ENCODE peak calls at places on chromosomes 7 and 10, in ten cellular contexts. M, A, T, K, D, Y, F, H, C and I are unnamed samples.

GRCh38 chr7:4074994-4075393 is 607.1 kb upstream of the FOXK1 start:
- DNase-seq in A (no peak), H (no peak), F (no peak), D (no peak), M (no peak), T (no peak), K (no peak), Y (no peak), C (no peak), I (no peak)

GRCh38 chr10:22501412-22501811 is 156.1 kb downstream of the SPAG6 start:
- DNase-seq in M (no peak), D (no peak), A (no peak), F (no peak), Y (no peak), H (no peak), K (no peak), C (no peak), T (no peak), I (no peak)

GRCh38 chr7:108448777-108449576 is 7.3 kb downstream of the NRCAM start:
- DNase-seq in M (no peak), K (no peak), H (no peak), F (no peak), D (no peak), C (no peak), A (no peak), T (no peak), Y (no peak), I (no peak)

GRCh38 chr7:113087278-113087998 is 811 bp upstream of the GPR85 start:
- DNase-seq in Y (peak), F (no peak), A (no peak), D (no peak), K (no peak), T (no peak), M (peak), H (peak), C (no peak), I (no peak)

GRCh38 chr7:27116019-27116411 is 13.5 kb upstream of the HOXA2 start:
- DNase-seq in H (no peak), A (no peak), M (no peak), D (no peak), F (no peak), K (no peak), C (no peak), T (peak), Y (no peak), I (no peak)

GRCh38 chr7:77393261-77393660 is 22.9 kb downstream of the GSAP start:
- DNase-seq in M (peak), D (no peak), A (no peak), T (no peak), F (no peak), H (no peak), Y (no peak), C (no peak), K (no peak), I (no peak)

GRCh38 chr7:117251687-117252086 is 71.2 kb downstream of the WNT2 start:
- DNase-seq in H (no peak), Y (no peak), M (no peak), K (no peak), F (no peak), T (no peak), C (no peak), A (no peak), D (no peak), I (no peak)

GRCh38 chr7:105014725-105015630 is 973 bp downstream of the KMT2E start:
- DNase-seq in H (peak), A (peak), C (peak), D (peak), K (peak), F (peak), Y (peak), M (peak), T (peak), I (peak)

GRCh38 chr7:79241288-79242055 is 212.0 kb downstream of the MAGI2 start:
- DNase-seq in M (peak), T (no peak), A (no peak), H (no peak), C (no peak), D (no peak), F (no peak), Y (no peak), K (no peak), I (no peak)

GRCh38 chr10:122373713-122374112 is 795 bp upstream of the PLEKHA1 start:
- DNase-seq in A (no peak), F (peak), K (peak), D (no peak), M (peak), H (peak), C (no peak), Y (peak), T (peak), I (no peak)

GRCh38 chr10:44925811-44926760 is 14.9 kb downstream of the TMEM72 start:
- DNase-seq in C (no peak), A (peak), Y (no peak), M (no peak), D (no peak), K (no peak), T (no peak), F (no peak), H (no peak), I (no peak)

GRCh38 chr7:76318488-76319353 is 16.2 kb downstream of the HSPB1 start:
- DNase-seq in Y (peak), C (no peak), D (peak), H (peak), F (peak), A (peak), K (peak), M (peak), T (peak), I (peak)

GRCh38 chr10:17633353-17633752 is 10.6 kb upstream of the STAM start:
- DNase-seq in D (no peak), Y (no peak), K (no peak), C (no peak), T (no peak), F (no peak), M (no peak), H (no peak), A (no peak), I (no peak)

GRCh38 chr7:14806886-14807285 is 95.7 kb downstream of the DGKB start:
- DNase-seq in K (no peak), A (no peak), D (no peak), F (no peak), T (no peak), C (no peak), Y (no peak), M (no peak), H (no peak), I (no peak)

GRCh38 chr10:132678436-132679216 is 107.3 kb downstream of the NKX6-2 start:
- DNase-seq in T (no peak), D (no peak), H (no peak), C (peak), F (no peak), Y (no peak), A (peak), K (no peak), M (no peak), I (peak)

GRCh38 chr7:70598976-70599375 is 533.0 kb upstream of the GALNT17 start:
- DNase-seq in C (no peak), H (peak), D (no peak), M (no peak), T (peak), Y (no peak), F (no peak), A (no peak), K (no peak), I (no peak)

GRCh38 chr7:99579956-99580777 is 17.9 kb upstream of the TMEM225B start:
- DNase-seq in Y (peak), H (peak), F (no peak), M (no peak), A (no peak), T (peak), C (peak), D (peak), K (peak), I (peak)

GRCh38 chr10:84214612-84215235 is 10.6 kb downstream of the LRIT2 start:
- DNase-seq in T (peak), A (no peak), D (no peak), F (no peak), Y (no peak), C (no peak), K (no peak), H (no peak), M (peak), I (no peak)

GRCh38 chr10:86197166-86197790 is 169.3 kb downstream of the GRID1 start:
- DNase-seq in K (no peak), H (no peak), C (peak), D (no peak), M (no peak), T (no peak), Y (no peak), A (peak), F (no peak), I (peak)

GRCh38 chr10:88565072-88565471 is 18.0 kb downstream of the RNLS start:
- DNase-seq in Y (peak), M (no peak), F (no peak), A (no peak), D (no peak), K (no peak), C (no peak), H (no peak), T (no peak), I (no peak)

GRCh38 chr10:126170367-126170766 is 217.9 kb downstream of the ADAM12 start:
- DNase-seq in T (no peak), F (no peak), M (no peak), Y (no peak), D (no peak), A (no peak), C (no peak), K (no peak), H (no peak), I (no peak)

GRCh38 chr7:121329460-121330052 is 756 bp downstream of the WNT16 start:
- DNase-seq in F (no peak), H (no peak), D (no peak), M (no peak), A (no peak), C (peak), K (peak), Y (peak), T (peak), I (peak)

GRCh38 chr7:131108212-131108980 is 219.3 kb upstream of the MKLN1 start:
- DNase-seq in A (no peak), H (no peak), T (peak), F (no peak), Y (no peak), M (peak), C (peak), K (peak), D (no peak), I (no peak)

GRCh38 chr10:97279121-97279815 is 13.2 kb downstream of the ARHGAP19 start:
- DNase-seq in A (no peak), M (peak), Y (no peak), F (no peak), D (no peak), H (peak), T (no peak), C (no peak), K (no peak), I (peak)
- H3K27ac ChIP-seq in A (peak), M (no peak), Y (peak), F (no peak), D (no peak), H (peak), T (no peak), C (peak), K (no peak), I (peak)

GRCh38 chr7:68688416-68689086 is 909.7 kb upstream of the AUTS2 start:
- DNase-seq in Y (no peak), A (no peak), C (no peak), D (no peak), F (no peak), K (no peak), H (no peak), T (no peak), M (no peak), I (no peak)
- H3K27ac ChIP-seq in Y (no peak), A (no peak), C (no peak), D (no peak), F (no peak), K (no peak), H (no peak), T (no peak), M (no peak), I (no peak)

GRCh38 chr10:79197558-79197957 is 128.8 kb downstream of the ZMIZ1 start:
- DNase-seq in T (no peak), Y (no peak), M (no peak), A (no peak), H (no peak), K (no peak), F (no peak), D (no peak), C (no peak), I (no peak)

GRCh38 chr10:79193694-79194382 is 125.1 kb downstream of the ZMIZ1 start:
- DNase-seq in M (no peak), T (no peak), A (no peak), Y (no peak), D (no peak), C (no peak), F (no peak), K (peak), H (no peak), I (no peak)

GRCh38 chr10:79196470-79197461 is 128.0 kb downstream of the ZMIZ1 start:
- DNase-seq in F (peak), A (peak), C (peak), M (peak), D (peak), H (peak), T (peak), Y (peak), K (peak), I (peak)

GRCh38 chr10:79192677-79193003 is 123.9 kb downstream of the ZMIZ1 start:
- DNase-seq in D (no peak), K (peak), T (no peak), H (no peak), Y (no peak), F (no peak), C (no peak), M (peak), A (no peak), I (no peak)

GRCh38 chr10:79195091-79195923 is 126.5 kb downstream of the ZMIZ1 start:
- DNase-seq in C (peak), K (peak), M (peak), H (peak), Y (peak), A (peak), D (peak), F (peak), T (peak), I (peak)
- H3K27ac ChIP-seq in C (no peak), K (peak), M (no peak), H (peak), Y (peak), A (peak), D (no peak), F (peak), T (peak), I (no peak)

DNA sequence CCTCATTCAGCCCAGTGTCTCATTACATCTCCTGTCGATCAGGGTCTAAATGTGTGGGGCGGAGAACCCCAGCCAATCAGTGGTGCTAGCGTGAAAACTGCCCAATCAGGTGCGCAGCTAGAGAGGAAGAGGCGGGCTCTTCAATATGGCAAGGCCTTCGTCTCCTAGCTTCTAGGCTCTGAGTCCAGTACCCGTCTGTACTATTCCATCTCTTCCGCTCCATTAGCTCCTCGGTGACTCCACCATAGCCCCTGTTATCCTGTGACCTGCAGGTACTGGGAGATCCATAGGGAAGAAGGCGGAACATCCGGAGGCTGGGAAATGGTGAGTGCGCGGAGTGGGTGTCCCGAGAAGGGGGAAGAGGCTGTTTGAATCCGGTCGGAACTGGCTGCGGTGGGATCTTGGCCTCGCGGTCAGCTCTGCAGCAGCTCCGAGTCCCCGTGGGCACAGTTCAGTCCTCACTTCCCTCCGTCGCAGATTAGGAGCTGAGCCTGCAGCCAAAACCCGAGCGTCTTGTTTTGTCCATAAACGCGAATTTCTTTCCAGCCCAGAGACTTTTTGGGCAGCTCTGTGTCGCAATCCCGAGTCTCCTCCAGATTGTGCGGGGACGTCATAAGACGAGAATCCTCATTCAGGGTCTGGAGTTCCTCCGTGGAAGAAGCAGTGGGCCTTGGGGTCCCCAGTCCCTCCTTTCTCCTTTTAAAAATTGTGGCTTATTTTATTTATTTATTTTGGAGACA is at the start of gene ZNF727:
- DNase-seq in H (peak), M (no peak), D (no peak), C (peak), K (peak), A (peak), F (peak), Y (no peak), T (peak), I (peak)
- H3K27ac ChIP-seq in H (peak), M (no peak), D (no peak), C (peak), K (peak), A (peak), F (peak), Y (no peak), T (no peak), I (no peak)

GRCh38 chr10:103479135-103479534 is at the start of gene CALHM3:
- DNase-seq in A (no peak), T (no peak), M (peak), D (no peak), F (no peak), Y (no peak), C (no peak), H (no peak), K (no peak), I (no peak)
- H3K27ac ChIP-seq in A (no peak), T (no peak), M (peak), D (no peak), F (no peak), Y (no peak), C (no peak), H (no peak), K (no peak), I (no peak)

DNA sequence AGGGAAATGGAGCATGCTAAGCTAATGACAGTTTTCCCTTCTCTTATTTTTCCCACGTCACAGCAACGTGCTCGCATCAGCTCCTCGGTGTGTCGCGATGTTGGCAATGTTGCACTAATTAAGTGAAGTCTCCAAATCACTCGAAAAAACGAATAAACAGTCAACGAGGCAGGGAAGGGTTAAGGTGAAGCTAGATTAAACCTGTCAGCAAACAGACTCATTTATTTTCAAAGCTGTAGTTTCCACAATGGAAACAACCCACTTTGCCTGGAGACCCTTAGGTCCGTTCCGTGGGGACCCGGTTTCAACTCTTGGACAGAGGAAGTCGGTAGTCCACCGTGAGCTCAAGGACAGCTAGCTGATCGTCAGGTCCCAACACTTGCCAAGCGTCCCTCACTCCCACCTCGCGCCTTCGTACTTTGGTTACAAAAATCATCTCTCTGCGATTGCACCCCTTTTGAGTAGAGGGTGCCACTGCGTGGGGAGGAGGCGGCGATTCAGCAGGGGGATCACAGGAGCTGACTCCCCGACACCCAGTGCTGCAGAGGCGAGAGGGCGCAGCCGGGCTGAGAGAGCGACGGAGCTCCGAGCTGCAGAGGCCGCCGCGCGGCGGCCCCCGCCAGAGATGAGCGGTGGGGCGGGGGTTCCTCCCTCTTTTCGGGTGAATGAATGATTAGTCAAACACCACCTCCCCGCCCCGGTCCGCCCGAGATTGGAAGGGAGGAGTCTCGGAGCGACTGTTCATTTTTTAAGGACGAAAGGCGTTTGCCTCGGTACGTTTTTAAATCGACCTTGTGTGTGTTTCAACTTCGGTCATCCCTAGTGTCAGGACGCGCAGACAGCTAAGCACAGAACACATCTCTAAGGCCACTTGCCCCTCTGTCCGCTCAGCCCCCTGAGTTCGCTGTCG is 1.3 kb upstream of the BMPER start:
- DNase-seq in C (peak), A (peak), H (peak), K (peak), D (no peak), M (no peak), Y (peak), T (peak), F (no peak), I (peak)
- H3K27ac ChIP-seq in C (no peak), A (peak), H (no peak), K (no peak), D (no peak), M (no peak), Y (peak), T (peak), F (no peak), I (peak)